ENCODE peak calls at places on chromosomes 2 and 18, in ten cellular contexts. One of them, this sample, is unnamed.

GRCh38 chr2:225429718-225430117 is 30.2 kb downstream of the NYAP2 start:
- DNase-seq in brain microvascular endothelial cell: no peak
- DNase-seq in astrocyte: peak
- DNase-seq in IMR-90: peak
- DNase-seq in heart left ventricle: no peak
- DNase-seq in stomach: peak
- DNase-seq in prostate gland: no peak
- DNase-seq in pancreas: peak
- DNase-seq in AG04449: no peak
- DNase-seq in choroid plexus epithelial cell: peak
- DNase-seq in this sample: peak

GRCh38 chr18:57429607-57430165 is 5.5 kb upstream of the ONECUT2 start:
- DNase-seq in choroid plexus epithelial cell: no peak
- DNase-seq in astrocyte: no peak
- DNase-seq in heart left ventricle: no peak
- DNase-seq in prostate gland: no peak
- DNase-seq in pancreas: no peak
- DNase-seq in IMR-90: no peak
- DNase-seq in brain microvascular endothelial cell: no peak
- DNase-seq in stomach: no peak
- DNase-seq in AG04449: no peak
- DNase-seq in this sample: no peak

GRCh38 chr2:181658444-181658843 is 1.5 kb upstream of the CERKL start:
- DNase-seq in heart left ventricle: no peak
- DNase-seq in stomach: no peak
- DNase-seq in astrocyte: no peak
- DNase-seq in prostate gland: no peak
- DNase-seq in choroid plexus epithelial cell: no peak
- DNase-seq in brain microvascular endothelial cell: no peak
- DNase-seq in IMR-90: no peak
- DNase-seq in AG04449: no peak
- DNase-seq in pancreas: no peak
- DNase-seq in this sample: no peak

GRCh38 chr2:238872628-238873400 is 24.9 kb downstream of the TWIST2 start:
- DNase-seq in pancreas: no peak
- DNase-seq in stomach: no peak
- DNase-seq in brain microvascular endothelial cell: no peak
- DNase-seq in choroid plexus epithelial cell: no peak
- DNase-seq in prostate gland: no peak
- DNase-seq in astrocyte: no peak
- DNase-seq in AG04449: no peak
- DNase-seq in IMR-90: no peak
- DNase-seq in heart left ventricle: no peak
- DNase-seq in this sample: no peak

GRCh38 chr18:10560457-10561045 is 34.7 kb downstream of the NAPG start:
- DNase-seq in IMR-90: peak
- DNase-seq in heart left ventricle: no peak
- DNase-seq in prostate gland: peak
- DNase-seq in astrocyte: peak
- DNase-seq in stomach: peak
- DNase-seq in pancreas: peak
- DNase-seq in AG04449: no peak
- DNase-seq in choroid plexus epithelial cell: peak
- DNase-seq in brain microvascular endothelial cell: peak
- DNase-seq in this sample: peak

GRCh38 chr2:11090158-11090557 is 65.1 kb upstream of the SLC66A3 start:
- DNase-seq in prostate gland: no peak
- DNase-seq in astrocyte: no peak
- DNase-seq in choroid plexus epithelial cell: no peak
- DNase-seq in IMR-90: no peak
- DNase-seq in pancreas: no peak
- DNase-seq in brain microvascular endothelial cell: no peak
- DNase-seq in heart left ventricle: no peak
- DNase-seq in stomach: no peak
- DNase-seq in AG04449: no peak
- DNase-seq in this sample: no peak

GRCh38 chr2:171404258-171404657 is 29.5 kb downstream of the METTL8 start:
- DNase-seq in astrocyte: peak
- DNase-seq in stomach: no peak
- DNase-seq in AG04449: no peak
- DNase-seq in heart left ventricle: no peak
- DNase-seq in prostate gland: no peak
- DNase-seq in IMR-90: peak
- DNase-seq in pancreas: no peak
- DNase-seq in brain microvascular endothelial cell: peak
- DNase-seq in choroid plexus epithelial cell: peak
- DNase-seq in this sample: peak

GRCh38 chr2:32342811-32343210 is 14.0 kb upstream of the BIRC6 start:
- DNase-seq in heart left ventricle: no peak
- DNase-seq in stomach: no peak
- DNase-seq in AG04449: no peak
- DNase-seq in choroid plexus epithelial cell: peak
- DNase-seq in IMR-90: no peak
- DNase-seq in pancreas: no peak
- DNase-seq in astrocyte: no peak
- DNase-seq in brain microvascular endothelial cell: no peak
- DNase-seq in prostate gland: no peak
- DNase-seq in this sample: no peak

GRCh38 chr2:96265349-96265839 is 403 bp downstream of the TMEM127 start:
- DNase-seq in pancreas: peak
- DNase-seq in IMR-90: no peak
- DNase-seq in brain microvascular endothelial cell: no peak
- DNase-seq in astrocyte: no peak
- DNase-seq in heart left ventricle: peak
- DNase-seq in choroid plexus epithelial cell: no peak
- DNase-seq in prostate gland: no peak
- DNase-seq in stomach: peak
- DNase-seq in AG04449: no peak
- DNase-seq in this sample: no peak

GRCh38 chr2:119679846-119680245 is 845 bp downstream of the TMEM177 start:
- DNase-seq in astrocyte: no peak
- DNase-seq in pancreas: no peak
- DNase-seq in stomach: no peak
- DNase-seq in choroid plexus epithelial cell: no peak
- DNase-seq in AG04449: no peak
- DNase-seq in brain microvascular endothelial cell: no peak
- DNase-seq in prostate gland: no peak
- DNase-seq in heart left ventricle: no peak
- DNase-seq in IMR-90: no peak
- DNase-seq in this sample: no peak

GRCh38 chr2:45119855-45120254 is 110.6 kb upstream of the SIX2 start:
- DNase-seq in astrocyte: peak
- DNase-seq in stomach: no peak
- DNase-seq in pancreas: no peak
- DNase-seq in IMR-90: peak
- DNase-seq in prostate gland: no peak
- DNase-seq in brain microvascular endothelial cell: peak
- DNase-seq in heart left ventricle: no peak
- DNase-seq in choroid plexus epithelial cell: peak
- DNase-seq in AG04449: peak
- DNase-seq in this sample: peak

GRCh38 chr2:213846856-213847255 is 562.6 kb downstream of the SPAG16 start:
- DNase-seq in brain microvascular endothelial cell: no peak
- DNase-seq in astrocyte: peak
- DNase-seq in IMR-90: no peak
- DNase-seq in pancreas: no peak
- DNase-seq in stomach: no peak
- DNase-seq in prostate gland: no peak
- DNase-seq in choroid plexus epithelial cell: no peak
- DNase-seq in heart left ventricle: no peak
- DNase-seq in AG04449: no peak
- DNase-seq in this sample: no peak

DNA sequence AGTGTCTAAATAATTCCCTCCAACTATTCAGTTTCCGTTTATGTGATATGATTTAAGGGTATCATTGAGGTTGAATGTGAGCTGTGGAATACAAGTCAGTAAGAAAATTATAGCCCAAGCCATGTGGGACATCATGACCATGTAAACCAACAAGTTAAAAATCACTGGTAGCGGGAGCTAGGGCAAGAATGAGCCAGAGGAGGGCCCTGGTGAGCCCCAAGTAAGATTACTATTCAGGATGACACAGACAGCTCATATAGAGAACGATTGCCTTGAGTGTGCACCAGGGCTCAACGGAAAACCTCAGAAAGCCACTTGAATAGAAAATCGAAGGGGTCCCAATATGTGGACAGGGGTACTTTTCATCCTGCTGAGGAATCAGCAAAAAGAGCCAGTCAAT is 87.8 kb upstream of the RBMS1 start:
- DNase-seq in choroid plexus epithelial cell: peak
- DNase-seq in IMR-90: no peak
- DNase-seq in prostate gland: no peak
- DNase-seq in astrocyte: no peak
- DNase-seq in AG04449: no peak
- DNase-seq in pancreas: no peak
- DNase-seq in brain microvascular endothelial cell: no peak
- DNase-seq in stomach: no peak
- DNase-seq in heart left ventricle: no peak
- DNase-seq in this sample: no peak
- TF ChIP-seq CTCF in choroid plexus epithelial cell: peak
- TF ChIP-seq CTCF in IMR-90: no peak
- TF ChIP-seq CTCF in prostate gland: no peak
- TF ChIP-seq CTCF in astrocyte: no peak
- TF ChIP-seq CTCF in AG04449: no peak
- TF ChIP-seq CTCF in pancreas: no peak
- TF ChIP-seq CTCF in brain microvascular endothelial cell: peak
- TF ChIP-seq CTCF in stomach: no peak
- TF ChIP-seq CTCF in heart left ventricle: no peak
- TF ChIP-seq CTCF in this sample: no peak

GRCh38 chr2:168244318-168244717 is 3.1 kb downstream of the STK39 start:
- DNase-seq in heart left ventricle: no peak
- DNase-seq in stomach: peak
- DNase-seq in brain microvascular endothelial cell: no peak
- DNase-seq in IMR-90: no peak
- DNase-seq in AG04449: no peak
- DNase-seq in astrocyte: no peak
- DNase-seq in pancreas: peak
- DNase-seq in choroid plexus epithelial cell: peak
- DNase-seq in prostate gland: peak
- DNase-seq in this sample: no peak
- H3K4me3 ChIP-seq in heart left ventricle: no peak
- H3K4me3 ChIP-seq in stomach: no peak
- H3K4me3 ChIP-seq in brain microvascular endothelial cell: no peak
- H3K4me3 ChIP-seq in IMR-90: no peak
- H3K4me3 ChIP-seq in AG04449: no peak
- H3K4me3 ChIP-seq in astrocyte: no peak
- H3K4me3 ChIP-seq in pancreas: peak
- H3K4me3 ChIP-seq in choroid plexus epithelial cell: no peak
- H3K4me3 ChIP-seq in prostate gland: peak
- H3K4me3 ChIP-seq in this sample: peak

GRCh38 chr2:42652086-42652485 is 83.7 kb downstream of the MTA3 start:
- DNase-seq in choroid plexus epithelial cell: no peak
- DNase-seq in IMR-90: no peak
- DNase-seq in pancreas: no peak
- DNase-seq in brain microvascular endothelial cell: no peak
- DNase-seq in stomach: no peak
- DNase-seq in prostate gland: no peak
- DNase-seq in AG04449: no peak
- DNase-seq in heart left ventricle: no peak
- DNase-seq in astrocyte: no peak
- DNase-seq in this sample: no peak

GRCh38 chr2:42653908-42654445 is 85.5 kb downstream of the MTA3 start:
- DNase-seq in astrocyte: no peak
- DNase-seq in brain microvascular endothelial cell: no peak
- DNase-seq in stomach: no peak
- DNase-seq in AG04449: no peak
- DNase-seq in choroid plexus epithelial cell: no peak
- DNase-seq in IMR-90: no peak
- DNase-seq in pancreas: no peak
- DNase-seq in heart left ventricle: no peak
- DNase-seq in prostate gland: peak
- DNase-seq in this sample: no peak

GRCh38 chr2:42645551-42645950 is 77.1 kb downstream of the MTA3 start:
- DNase-seq in prostate gland: no peak
- DNase-seq in heart left ventricle: no peak
- DNase-seq in AG04449: no peak
- DNase-seq in choroid plexus epithelial cell: peak
- DNase-seq in astrocyte: no peak
- DNase-seq in IMR-90: no peak
- DNase-seq in pancreas: no peak
- DNase-seq in brain microvascular endothelial cell: no peak
- DNase-seq in stomach: no peak
- DNase-seq in this sample: no peak

GRCh38 chr2:42653039-42653438 is 84.6 kb downstream of the MTA3 start:
- DNase-seq in choroid plexus epithelial cell: no peak
- DNase-seq in heart left ventricle: no peak
- DNase-seq in IMR-90: no peak
- DNase-seq in prostate gland: no peak
- DNase-seq in astrocyte: no peak
- DNase-seq in stomach: no peak
- DNase-seq in pancreas: no peak
- DNase-seq in AG04449: no peak
- DNase-seq in brain microvascular endothelial cell: no peak
- DNase-seq in this sample: no peak

DNA sequence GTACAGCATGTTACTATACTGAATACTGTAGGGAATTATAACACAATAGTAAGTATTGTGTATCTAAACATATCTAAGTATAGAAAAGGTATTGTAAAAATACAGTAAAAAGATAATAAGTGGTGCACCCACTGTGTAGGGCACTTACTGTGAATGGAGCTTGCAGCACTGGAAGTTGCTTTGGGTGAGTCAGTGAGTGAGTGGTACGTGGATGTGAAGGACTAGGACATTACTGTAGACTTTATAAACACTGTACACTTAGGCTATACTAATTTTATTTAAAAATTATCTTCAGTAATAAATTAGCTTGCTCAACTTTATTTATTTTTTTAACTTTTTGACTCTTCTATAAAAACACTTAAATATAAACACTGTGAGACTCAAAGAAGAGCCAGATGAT is 82.6 kb downstream of the MTA3 start:
- DNase-seq in brain microvascular endothelial cell: no peak
- DNase-seq in AG04449: no peak
- DNase-seq in stomach: no peak
- DNase-seq in pancreas: no peak
- DNase-seq in heart left ventricle: no peak
- DNase-seq in prostate gland: no peak
- DNase-seq in astrocyte: no peak
- DNase-seq in choroid plexus epithelial cell: peak
- DNase-seq in IMR-90: peak
- DNase-seq in this sample: no peak
- TF ChIP-seq CTCF in brain microvascular endothelial cell: no peak
- TF ChIP-seq CTCF in AG04449: no peak
- TF ChIP-seq CTCF in stomach: no peak
- TF ChIP-seq CTCF in pancreas: no peak
- TF ChIP-seq CTCF in heart left ventricle: no peak
- TF ChIP-seq CTCF in prostate gland: no peak
- TF ChIP-seq CTCF in astrocyte: no peak
- TF ChIP-seq CTCF in choroid plexus epithelial cell: no peak
- TF ChIP-seq CTCF in IMR-90: no peak
- TF ChIP-seq CTCF in this sample: no peak

DNA sequence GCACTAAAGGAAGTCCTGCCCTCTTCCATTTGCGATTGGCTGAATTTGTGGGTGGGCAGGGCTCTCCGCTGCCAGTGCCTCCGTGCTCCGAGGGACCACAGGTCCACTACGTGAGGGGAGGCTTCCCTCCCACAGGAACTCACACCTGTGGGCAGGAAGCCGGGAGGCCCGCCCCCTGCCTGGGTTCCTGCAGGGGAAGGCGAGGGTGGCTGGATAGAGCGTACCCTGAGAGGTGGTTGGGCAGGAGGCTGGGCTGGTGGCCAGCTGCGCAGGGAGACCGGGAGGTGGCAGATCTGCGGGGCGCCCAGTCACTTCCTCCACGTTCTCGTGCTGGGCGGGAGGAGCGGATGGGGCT is 47.0 kb upstream of the PTH2R start:
- DNase-seq in brain microvascular endothelial cell: no peak
- DNase-seq in heart left ventricle: peak
- DNase-seq in astrocyte: no peak
- DNase-seq in pancreas: no peak
- DNase-seq in prostate gland: no peak
- DNase-seq in AG04449: no peak
- DNase-seq in choroid plexus epithelial cell: no peak
- DNase-seq in stomach: no peak
- DNase-seq in IMR-90: no peak
- DNase-seq in this sample: no peak
- H3K4me3 ChIP-seq in brain microvascular endothelial cell: no peak
- H3K4me3 ChIP-seq in heart left ventricle: no peak
- H3K4me3 ChIP-seq in astrocyte: no peak
- H3K4me3 ChIP-seq in pancreas: no peak
- H3K4me3 ChIP-seq in prostate gland: no peak
- H3K4me3 ChIP-seq in AG04449: no peak
- H3K4me3 ChIP-seq in choroid plexus epithelial cell: no peak
- H3K4me3 ChIP-seq in stomach: no peak
- H3K4me3 ChIP-seq in IMR-90: no peak
- H3K4me3 ChIP-seq in this sample: no peak

This sample was measured in epithelial cell of proximal tubule.